ENCODE peak calls at places on chromosomes 7 and 10, in seven cellular contexts. X, F, Z, S, G, R and V are unnamed samples.
A peak's percentile ranks its signal among the peaks of the same experiment; 100 is the strongest.

GRCh38 chr7:153061913-153062528 is 302.5 kb downstream of the ACTR3B start:
- DNase-seq in Z (peak; percentile 54), F (no peak), S (peak; percentile 81), X (peak; percentile 53), R (peak; percentile 56), G (no peak), V (peak; percentile 56)

GRCh38 chr7:156612930-156613329 is 27.6 kb upstream of the RNF32 start:
- DNase-seq in G (no peak), R (no peak), X (no peak), Z (no peak), F (no peak), S (no peak), V (no peak)

GRCh38 chr10:4981722-4982471 is 18.7 kb downstream of the AKR1C1 start:
- DNase-seq in R (peak; percentile 56), X (peak; percentile 68), S (peak; percentile 47), F (peak; percentile 37), G (peak; percentile 34), Z (peak; percentile 33), V (peak; percentile 89)

GRCh38 chr10:88064608-88065383 is 201.4 kb downstream of the PTEN start:
- DNase-seq in F (peak; percentile 62), R (peak; percentile 8), X (no peak), Z (no peak), S (no peak), G (peak; percentile 72), V (no peak)

GRCh38 chr7:3128857-3129256 is 85.2 kb upstream of the CARD11 start:
- DNase-seq in G (no peak), Z (no peak), F (no peak), X (no peak), R (no peak), S (no peak), V (no peak)

GRCh38 chr7:28211006-28211405 is 30.4 kb upstream of the JAZF1 start:
- DNase-seq in G (no peak), R (no peak), S (no peak), X (no peak), F (no peak), Z (no peak), V (no peak)

GRCh38 chr7:15123901-15124300 is 221.3 kb upstream of the DGKB start:
- DNase-seq in F (no peak), Z (no peak), X (no peak), R (no peak), G (no peak), S (no peak), V (no peak)

GRCh38 chr10:58952747-58953466 is 223.5 kb upstream of the PHYHIPL start:
- DNase-seq in S (peak; percentile 69), X (no peak), F (peak; percentile 42), R (peak; percentile 77), Z (peak; percentile 42), G (peak; percentile 43), V (peak; percentile 57)

GRCh38 chr7:50679218-50680007 is 103.3 kb downstream of the GRB10 start:
- DNase-seq in G (peak; percentile 64), Z (no peak), X (no peak), F (peak; percentile 43), S (no peak), R (peak; percentile 62), V (peak; percentile 48)

GRCh38 chr7:5497158-5498103 is 73.8 kb upstream of the TNRC18 start:
- DNase-seq in G (peak; percentile 49), Z (no peak), X (no peak), R (peak; percentile 59), F (no peak), S (no peak), V (peak; percentile 82)

GRCh38 chr10:94315975-94316464 is 46.7 kb downstream of the NOC3L start:
- DNase-seq in G (peak; percentile 68), F (peak; percentile 76), R (peak; percentile 9), S (no peak), Z (no peak), X (no peak), V (no peak)

GRCh38 chr7:130149575-130150139 is 55.5 kb downstream of the TMEM209 start:
- DNase-seq in R (no peak), S (peak; percentile 47), F (no peak), Z (no peak), G (no peak), X (no peak), V (no peak)

GRCh38 chr7:151012921-151013347 is 11.4 kb downstream of the ATG9B start:
- DNase-seq in Z (no peak), S (peak; percentile 73), G (peak; percentile 49), R (peak; percentile 79), F (no peak), X (peak; percentile 76), V (peak; percentile 89)

GRCh38 chr10:28875535-28876208 is 198.4 kb downstream of the BAMBI start:
- DNase-seq in R (peak; percentile 67), G (peak; percentile 74), S (peak; percentile 63), F (peak; percentile 73), X (peak; percentile 54), Z (peak; percentile 29), V (peak; percentile 72)

GRCh38 chr10:69334258-69335062 is 56.2 kb downstream of the HK1 start:
- DNase-seq in Z (no peak), X (peak; percentile 30), G (peak; percentile 71), F (no peak), S (no peak), R (peak; percentile 87), V (peak; percentile 92)

GRCh38 chr10:689433-690226 is at the start of gene DIP2C:
- DNase-seq in F (peak; percentile 77), R (peak; percentile 80), X (peak; percentile 65), G (peak; percentile 79), S (peak; percentile 71), Z (peak; percentile 77), V (peak; percentile 70)

GRCh38 chr7:148303295-148304013 is 287.1 kb upstream of the C7orf33 start:
- DNase-seq in F (no peak), X (no peak), G (peak; percentile 76), S (no peak), R (peak; percentile 66), Z (no peak), V (peak; percentile 65)

GRCh38 chr10:34869128-34869836 is 54.2 kb upstream of the PARD3 start:
- DNase-seq in Z (no peak), X (no peak), G (no peak), R (no peak), F (no peak), S (no peak), V (no peak)

GRCh38 chr7:10934292-10934691 is 39.4 kb upstream of the PHF14 start:
- DNase-seq in F (peak; percentile 71), Z (no peak), R (no peak), X (no peak), G (peak; percentile 26), S (no peak), V (no peak)

GRCh38 chr7:6496842-6497636 is 49.3 kb upstream of the DAGLB start:
- DNase-seq in X (no peak), G (no peak), Z (no peak), S (no peak), R (no peak), F (no peak), V (no peak)

GRCh38 chr10:62023289-62023688 is 121.8 kb downstream of the ARID5B start:
- DNase-seq in G (no peak), Z (no peak), R (no peak), X (no peak), S (no peak), F (no peak), V (no peak)

GRCh38 chr7:4191046-4191445 is 491.0 kb upstream of the FOXK1 start:
- DNase-seq in S (no peak), R (no peak), Z (no peak), X (no peak), G (no peak), F (no peak), V (no peak)

GRCh38 chr10:76172020-76172419 is 740.6 kb downstream of the LRMDA start:
- DNase-seq in G (no peak), R (no peak), X (no peak), S (no peak), F (no peak), Z (no peak), V (no peak)

GRCh38 chr10:124560377-124560776 is 98.8 kb downstream of the LHPP start:
- DNase-seq in G (peak; percentile 72), S (no peak), X (no peak), Z (no peak), R (no peak), F (peak; percentile 62), V (no peak)
- H3K27ac ChIP-seq in G (no peak overlapping the region), S (no peak overlapping the region), X (no peak overlapping the region), Z (no peak overlapping the region), R (no peak overlapping the region), F (no peak overlapping the region), V (no peak overlapping the region)

DNA sequence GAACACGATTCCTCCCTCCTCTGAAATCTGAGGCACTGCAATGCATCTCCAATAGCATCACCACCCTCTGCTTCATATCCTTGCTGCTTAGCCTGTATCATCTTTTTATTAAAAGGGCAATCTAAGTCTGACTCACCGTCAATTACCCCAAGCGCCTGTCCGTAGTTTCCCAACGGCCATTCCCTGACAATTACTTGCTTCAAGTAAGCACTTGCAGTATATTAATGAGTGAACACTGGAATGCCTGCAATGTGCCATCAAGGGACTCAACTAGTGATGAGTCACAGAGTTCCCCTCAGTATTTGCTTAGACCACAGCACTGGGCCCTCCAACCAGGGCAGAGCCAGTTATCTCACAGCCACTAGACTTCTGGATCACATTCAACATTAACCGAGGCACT is 19.5 kb upstream of the PPP1R3C start:
- DNase-seq in G (peak; percentile 97), Z (no peak), F (peak; percentile 95), R (peak; percentile 23), S (no peak), X (no peak), V (peak; percentile 47)
- H3K23ac ChIP-seq in G (no peak overlapping the region), Z (no peak overlapping the region), F (no peak overlapping the region), R (no peak overlapping the region), S (no peak overlapping the region), X (no peak overlapping the region), V (no peak overlapping the region)

DNA sequence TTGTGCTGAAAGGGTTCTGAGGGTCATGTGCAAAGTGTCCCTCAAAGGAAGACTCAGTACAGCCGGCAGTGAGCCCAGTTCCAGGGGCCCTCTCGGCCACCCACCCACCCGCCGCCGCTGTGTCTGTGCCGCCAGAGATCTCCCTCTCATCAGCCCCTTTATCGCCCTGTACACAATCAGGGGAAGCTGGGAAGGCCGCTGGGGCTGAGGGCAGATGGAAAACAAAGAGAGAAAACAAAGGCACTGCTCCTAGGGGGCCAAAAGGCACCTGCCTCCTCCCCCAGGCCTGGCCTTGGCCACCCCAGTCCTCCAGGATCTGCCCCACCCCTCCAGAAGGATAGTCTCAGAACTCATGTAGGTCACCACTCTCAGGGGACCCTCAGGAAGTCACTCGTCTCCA is 67.0 kb downstream of the ZMIZ1 start:
- DNase-seq in X (no peak), S (no peak), F (no peak), Z (no peak), R (no peak), G (no peak), V (no peak)
- H3K27ac ChIP-seq in X (no peak overlapping the region), S (no peak overlapping the region), F (peak overlapping the region; percentile 80), Z (no peak overlapping the region), R (no peak overlapping the region), G (no peak overlapping the region), V (no peak overlapping the region)

GRCh38 chr7:71264005-71264404 is 132.1 kb downstream of the GALNT17 start:
- DNase-seq in Z (no peak), F (no peak), R (no peak), G (no peak), S (no peak), X (no peak), V (peak; percentile 19)

GRCh38 chr7:71266912-71267311 is 135.0 kb downstream of the GALNT17 start:
- DNase-seq in R (no peak), S (no peak), F (no peak), X (no peak), Z (no peak), G (no peak), V (peak; percentile 45)

GRCh38 chr7:71271203-71271602 is 139.3 kb downstream of the GALNT17 start:
- DNase-seq in X (no peak), R (no peak), S (no peak), Z (no peak), G (no peak), F (no peak), V (no peak)

GRCh38 chr7:71272509-71273214 is 140.7 kb downstream of the GALNT17 start:
- DNase-seq in G (no peak), X (no peak), Z (no peak), S (no peak), R (no peak), F (no peak), V (no peak)

GRCh38 chr7:71267734-71268133 is 135.8 kb downstream of the GALNT17 start:
- DNase-seq in G (no peak), Z (no peak), F (no peak), S (no peak), X (no peak), R (no peak), V (peak; percentile 69)
- H3K23ac ChIP-seq in G (no peak overlapping the region), Z (no peak overlapping the region), F (no peak overlapping the region), S (no peak overlapping the region), X (no peak overlapping the region), R (no peak overlapping the region), V (no peak overlapping the region)